ENCODE peak calls at places on chromosomes 5 and 9, in seven cellular contexts. H, G, L, V, W, C and M are unnamed samples.

GRCh38 chr5:14685757-14686156 is 21.2 kb downstream of the OTULIN start:
- DNase-seq in C (no peak), L (no peak), V (peak), G (peak), W (no peak), H (peak), M (peak)

GRCh38 chr5:38595149-38595725 is 38.8 kb upstream of the LIFR start:
- DNase-seq in V (peak), H (no peak), C (peak), L (no peak), G (peak), W (no peak), M (no peak)

GRCh38 chr9:129412814-129413536 is 207.9 kb downstream of the C9orf50 start:
- DNase-seq in V (peak), L (peak), H (no peak), G (peak), C (peak), W (peak), M (peak)

GRCh38 chr5:33275921-33276705 is 164.7 kb upstream of the TARS1 start:
- DNase-seq in V (peak), C (peak), W (no peak), H (no peak), L (no peak), G (no peak), M (no peak)

GRCh38 chr5:146805099-146805498 is 73.5 kb downstream of the PPP2R2B start:
- DNase-seq in L (no peak), H (no peak), C (no peak), W (no peak), G (peak), V (no peak), M (no peak)

GRCh38 chr9:87320485-87320884 is 177.2 kb upstream of the DAPK1 start:
- DNase-seq in H (no peak), G (no peak), V (no peak), W (no peak), C (no peak), L (no peak), M (no peak)

GRCh38 chr9:137129089-137129455 is 9.9 kb upstream of the GRIN1 start:
- DNase-seq in C (no peak), W (no peak), L (no peak), G (no peak), H (no peak), V (peak), M (no peak)

GRCh38 chr5:83527191-83527590 is 55.6 kb downstream of the VCAN start:
- DNase-seq in W (no peak), H (no peak), V (no peak), C (no peak), G (no peak), L (no peak), M (no peak)

GRCh38 chr5:138611295-138612220 is 36.4 kb upstream of the HSPA9 start:
- DNase-seq in L (peak), G (no peak), C (no peak), W (no peak), H (peak), V (no peak), M (peak)

GRCh38 chr5:163505049-163505474 is 357 bp upstream of the MAT2B start:
- DNase-seq in L (no peak), H (no peak), G (no peak), V (no peak), C (no peak), W (no peak), M (no peak)

GRCh38 chr9:79145442-79145841 is 426.3 kb upstream of the TLE4 start:
- DNase-seq in G (no peak), V (no peak), W (no peak), H (no peak), C (no peak), L (no peak), M (no peak)

GRCh38 chr5:72940082-72940481 is 15.8 kb upstream of the FCHO2 start:
- DNase-seq in G (no peak), C (no peak), L (no peak), V (no peak), H (no peak), W (no peak), M (no peak)

GRCh38 chr5:119388619-119389190 is 32.9 kb downstream of the TNFAIP8 start:
- DNase-seq in L (no peak), G (no peak), C (no peak), V (no peak), H (no peak), W (no peak), M (no peak)

GRCh38 chr9:16155878-16156277 is 603.0 kb downstream of the CCDC171 start:
- DNase-seq in V (no peak), W (no peak), G (no peak), C (no peak), L (no peak), H (no peak), M (no peak)

GRCh38 chr5:60148356-60148755 is 254.8 kb upstream of the PDE4D start:
- DNase-seq in V (peak), W (no peak), H (no peak), C (no peak), L (no peak), G (peak), M (no peak)

GRCh38 chr5:100818340-100818739 is 84.7 kb downstream of the ST8SIA4 start:
- DNase-seq in G (no peak), V (no peak), W (no peak), L (no peak), H (no peak), C (no peak), M (no peak)

GRCh38 chr9:75891277-75892167 is 1.0 kb downstream of the PCSK5 start:
- DNase-seq in H (peak), C (no peak), G (no peak), W (no peak), V (peak), L (peak), M (no peak)

GRCh38 chr5:173396311-173396993 is 68.2 kb upstream of the STC2 start:
- DNase-seq in H (peak), L (peak), V (peak), C (no peak), W (no peak), G (no peak), M (no peak)

GRCh38 chr9:126777733-126778132 is 27.1 kb upstream of the ZBTB43 start:
- DNase-seq in C (no peak), L (no peak), V (no peak), G (peak), W (no peak), H (peak), M (no peak)

GRCh38 chr5:40401965-40402364 is 277.8 kb upstream of the PTGER4 start:
- DNase-seq in L (no peak), C (peak), V (peak), H (no peak), W (no peak), G (peak), M (no peak)

GRCh38 chr5:103333376-103333775 is 74.8 kb downstream of the MACIR start:
- DNase-seq in C (no peak), L (no peak), H (no peak), V (peak), W (no peak), G (no peak), M (no peak)

GRCh38 chr9:82961504-82962125 is 101.3 kb downstream of the RASEF start:
- DNase-seq in G (peak), C (no peak), W (no peak), V (peak), H (peak), L (peak), M (peak)

GRCh38 chr9:131393622-131394463 is at the start of gene PRRC2B:
- DNase-seq in C (no peak), V (peak), H (peak), G (peak), W (peak), L (peak), M (peak)

GRCh38 chr5:19388391-19388790 is 599.6 kb downstream of the CDH18 start:
- DNase-seq in H (no peak), L (no peak), V (no peak), W (no peak), C (no peak), G (no peak), M (no peak)

GRCh38 chr5:128773378-128773777 is 191.9 kb upstream of the SLC27A6 start:
- DNase-seq in H (no peak), C (no peak), W (no peak), L (no peak), G (no peak), V (peak), M (no peak)

GRCh38 chr5:178115136-178115834 is 2.0 kb downstream of the N4BP3 start:
- DNase-seq in C (no peak), G (no peak), H (peak), W (no peak), V (no peak), L (no peak), M (no peak)

GRCh38 chr5:161400583-161400982 is 145.9 kb downstream of the GABRB2 start:
- DNase-seq in V (no peak), C (no peak), L (no peak), H (no peak), W (no peak), G (no peak), M (peak)

GRCh38 chr5:10201223-10201868 is 48.3 kb downstream of the ATPSCKMT start:
- DNase-seq in G (no peak), L (no peak), C (no peak), H (peak), V (peak), W (no peak), M (no peak)

GRCh38 chr5:2329741-2330140 is 421.7 kb downstream of the IRX2 start:
- DNase-seq in W (peak), G (no peak), C (no peak), H (no peak), L (no peak), V (no peak), M (no peak)

GRCh38 chr5:171422902-171423663 is 3.6 kb downstream of the FGF18 start:
- DNase-seq in C (no peak), W (peak), V (no peak), H (peak), G (no peak), L (no peak), M (no peak)

GRCh38 chr9:129868571-129869486 is 33.6 kb downstream of the USP20 start:
- DNase-seq in H (no peak), V (no peak), G (peak), L (no peak), C (no peak), W (no peak), M (no peak)

GRCh38 chr9:38278931-38279532 is 113.5 kb upstream of the ALDH1B1 start:
- DNase-seq in W (peak), C (no peak), G (no peak), H (no peak), V (no peak), L (no peak), M (no peak)

GRCh38 chr5:131264453-131265200 is 774 bp downstream of the CDC42SE2 start:
- DNase-seq in C (no peak), W (no peak), H (peak), G (peak), V (peak), L (peak), M (no peak)

GRCh38 chr5:35029333-35029732 is 18.4 kb downstream of the AGXT2 start:
- DNase-seq in H (no peak), V (peak), L (no peak), C (no peak), W (no peak), G (no peak), M (no peak)

GRCh38 chr9:33130501-33130900 is 36.6 kb downstream of the B4GALT1 start:
- DNase-seq in H (no peak), C (no peak), L (no peak), W (no peak), G (peak), V (peak), M (no peak)

GRCh38 chr9:70003786-70004185 is 39.9 kb upstream of the MAMDC2 start:
- DNase-seq in C (no peak), V (peak), H (no peak), G (no peak), W (no peak), L (no peak), M (no peak)

GRCh38 chr9:16726718-16727451 is 143.6 kb downstream of the BNC2 start:
- DNase-seq in G (peak), V (peak), W (peak), C (no peak), L (peak), H (peak), M (peak)

GRCh38 chr5:168989731-168990505 is 311.0 kb downstream of the SLIT3 start:
- DNase-seq in W (no peak), C (no peak), H (no peak), L (no peak), G (no peak), V (no peak), M (no peak)

GRCh38 chr5:174410716-174411512 is 313.5 kb upstream of the MSX2 start:
- DNase-seq in L (no peak), C (no peak), H (no peak), G (no peak), W (no peak), V (peak), M (no peak)